ENCODE peak calls at places on chromosome 22, in six cellular contexts. C is GM20000; V is NCI-H2029; B is activated effector memory CD4-positive, alpha-beta T cell treated with Interleukin-2 at 50 U/mL for 16 hours; K is stimulated activated CD4-positive, alpha-beta T cell treated with anti-CD3 and anti-CD28 coated beads, Interleukin-1b, Interleukin-23, amount 100 ng/mL, for 24 hours; E is fibroblast of pulmonary artery. Q is an unnamed sample.

GRCh38 chr22:34129691-34130486 is 209.6 kb upstream of the LARGE1 start:
- DNase-seq in C (no peak), V (no peak), B (no peak), K (no peak), E (no peak), Q (no peak)

GRCh38 chr22:30005213-30005857 is 74.9 kb upstream of the HORMAD2 start:
- DNase-seq in C (peak; percentile 68), V (peak; percentile 54), B (peak; percentile 33), K (peak; percentile 28), E (peak; percentile 80), Q (peak; percentile 56)

GRCh38 chr22:47605886-47606285 is 843.4 kb downstream of the TBC1D22A start:
- DNase-seq in C (no peak), V (no peak), B (no peak), K (no peak), E (no peak), Q (no peak)

GRCh38 chr22:34976886-34977285 is 89.1 kb upstream of the ISX start:
- DNase-seq in C (no peak), V (no peak), B (no peak), K (no peak), E (no peak), Q (no peak)

GRCh38 chr22:38286915-38287669 is 14.3 kb upstream of the TMEM184B start:
- DNase-seq in C (no peak), V (no peak), B (no peak), K (no peak), E (no peak), Q (no peak)

GRCh38 chr22:32333141-32333768 is 24.4 kb upstream of the RFPL3 start:
- DNase-seq in C (no peak), V (no peak), B (no peak), K (no peak), E (no peak), Q (no peak)

GRCh38 chr22:35638408-35638807 is 9.8 kb upstream of the APOL6 start:
- DNase-seq in C (no peak), V (no peak), B (no peak), K (no peak), E (peak; percentile 91), Q (no peak)

GRCh38 chr22:45318558-45319318 is 9.0 kb downstream of the FAM118A start:
- DNase-seq in C (peak; percentile 60), V (peak; percentile 51), B (peak; percentile 27), K (no peak), E (peak; percentile 20), Q (no peak)

GRCh38 chr22:30245985-30246901 is at the start of gene LIF:
- DNase-seq in C (peak; percentile 81), V (no peak), B (peak; percentile 28), K (no peak), E (peak; percentile 74), Q (peak; percentile 18)

GRCh38 chr22:24758164-24758799 is 16.2 kb downstream of the PIWIL3 start:
- DNase-seq in C (peak; percentile 63), V (peak; percentile 25), B (peak; percentile 9), K (peak; percentile 34), E (peak; percentile 77), Q (peak; percentile 54)

GRCh38 chr22:43825651-43826050 is 13.5 kb upstream of the EFCAB6 start:
- DNase-seq in C (no peak), V (no peak), B (no peak), K (no peak), E (no peak), Q (no peak)

GRCh38 chr22:38180841-38181452 is 683 bp downstream of the PLA2G6 start:
- DNase-seq in C (peak; percentile 26), V (peak; percentile 47), B (peak; percentile 28), K (no peak), E (peak; percentile 33), Q (peak; percentile 76)

GRCh38 chr22:39434721-39435120 is 22.1 kb upstream of the MGAT3 start:
- DNase-seq in C (no peak), V (no peak), B (no peak), K (no peak), E (no peak), Q (no peak)

GRCh38 chr22:19823191-19823590 is 31.5 kb downstream of the GNB1L start:
- DNase-seq in C (no peak), V (no peak), B (no peak), K (no peak), E (no peak), Q (no peak)

GRCh38 chr22:42452916-42453315 is 20.7 kb upstream of the NFAM1 start:
- DNase-seq in C (no peak), V (no peak), B (no peak), K (no peak), E (no peak), Q (no peak)

GRCh38 chr22:49380828-49381114 is 446.9 kb downstream of the BRD1 start:
- DNase-seq in C (no peak), V (no peak), B (no peak), K (no peak), E (no peak), Q (no peak)

GRCh38 chr22:45612451-45612901 is 59.2 kb upstream of the ATXN10 start:
- DNase-seq in C (no peak), V (no peak), B (peak; percentile 23), K (no peak), E (peak; percentile 71), Q (no peak)

GRCh38 chr22:37189011-37189466 is 992 bp upstream of the C1QTNF6 start:
- DNase-seq in C (no peak), V (no peak), B (no peak), K (no peak), E (peak; percentile 75), Q (no peak)

Q was measured in MM.1S.